ENCODE peak calls at places on chromosome 19, in six cellular contexts. X is left ventricle myocardium inferior, J is uterus, O is astrocyte of the spinal cord, K is cardiac muscle cell, Q is dorsolateral prefrontal cortex. H is an unnamed sample.

GRCh38 chr19:35085947-35086346 is 29.7 kb upstream of the FXYD3 start:
- DNase-seq in X (no peak), K (no peak), Q (no peak), J (no peak), O (no peak), H (no peak)

GRCh38 chr19:13604902-13605586 is 98.8 kb upstream of the CACNA1A start:
- DNase-seq in K (no peak), J (no peak), X (no peak), O (no peak), Q (no peak), H (no peak)

GRCh38 chr19:1046836-1047695 is 7.2 kb downstream of the ABCA7 start:
- DNase-seq in K (no peak), Q (no peak), X (no peak), J (no peak), O (no peak), H (no peak)

GRCh38 chr19:39508629-39509028 is 6.3 kb upstream of the SELENOV start:
- DNase-seq in X (no peak), O (no peak), K (no peak), J (no peak), Q (no peak), H (no peak)

GRCh38 chr19:45716314-45717130 is 14.2 kb downstream of the FBXO46 start:
- DNase-seq in Q (no peak), K (peak; percentile 18), J (no peak), O (peak; percentile 35), X (no peak), H (peak; percentile 46)

GRCh38 chr19:30011051-30011578 is 69.1 kb downstream of the URI1 start:
- DNase-seq in O (no peak), J (no peak), K (no peak), Q (no peak), X (no peak), H (peak; percentile 14)

GRCh38 chr19:1847684-1848398 is 442 bp downstream of the REXO1 start:
- DNase-seq in K (peak; percentile 73), X (no peak), J (no peak), O (peak; percentile 39), Q (no peak), H (peak; percentile 73)

GRCh38 chr19:2046046-2046907 is 4.8 kb downstream of the MKNK2 start:
- DNase-seq in J (no peak), O (no peak), K (no peak), Q (no peak), X (no peak), H (no peak)

GRCh38 chr19:33426621-33427475 is 53.3 kb downstream of the CEBPG start:
- DNase-seq in O (no peak), J (no peak), Q (peak; percentile 63), K (peak; percentile 18), X (no peak), H (no peak)

GRCh38 chr19:37009871-37010270 is 68.4 kb upstream of the ZNF420 start:
- DNase-seq in X (no peak), K (no peak), J (no peak), O (no peak), Q (no peak), H (no peak)

GRCh38 chr19:37012093-37012745 is 66.0 kb upstream of the ZNF420 start:
- DNase-seq in J (no peak), X (no peak), Q (no peak), K (no peak), O (no peak), H (no peak)

DNA sequence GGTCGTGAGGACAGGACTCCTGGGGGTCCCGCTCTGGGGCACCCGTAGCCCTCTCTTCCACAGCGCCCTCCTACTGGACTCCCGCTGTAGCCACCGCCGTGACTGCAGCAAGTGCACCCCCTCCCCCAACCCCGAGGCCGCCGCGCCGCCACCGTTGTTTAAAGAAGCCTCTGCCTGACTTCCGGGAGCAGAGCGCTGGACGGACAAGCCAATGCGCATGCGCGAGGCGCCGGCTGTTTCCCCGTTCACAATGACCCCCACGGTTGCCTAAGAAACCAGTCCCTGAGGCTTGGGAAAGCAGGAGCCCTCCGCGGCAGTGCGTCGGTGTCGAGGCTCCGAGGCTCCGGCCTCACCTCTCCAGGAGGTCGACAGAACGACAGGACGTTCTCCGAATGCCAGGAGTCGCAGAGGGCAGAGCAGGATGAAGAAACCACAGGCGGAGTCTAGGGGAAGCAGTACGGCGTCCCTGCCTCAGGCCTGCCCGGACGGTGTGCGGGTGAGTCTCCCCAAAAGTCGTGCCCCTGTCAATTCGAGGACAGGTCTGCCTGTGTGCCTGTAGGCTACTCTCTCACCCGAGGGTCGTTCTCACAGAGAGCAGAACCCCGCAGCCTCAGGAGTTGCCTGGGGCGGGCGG is 70.5 kb upstream of the ZNF420 start:
- DNase-seq in O (peak; percentile 62), J (no peak), K (no peak), Q (no peak), X (peak; percentile 80), H (peak; percentile 64)
- H3K4me3 ChIP-seq in O (peak overlapping the region; percentile 29), J (peak overlapping the region; percentile 16), K (no peak overlapping the region), Q (peak overlapping the region; percentile 50), X (peak overlapping the region; percentile 77), H (peak overlapping the region; percentile 53)

GRCh38 chr19:28981994-28982393 is 231.0 kb downstream of the UQCRFS1 start:
- DNase-seq in K (no peak), J (no peak), O (no peak), X (no peak), Q (no peak), H (no peak)

GRCh38 chr19:28977826-28978225 is 235.1 kb downstream of the UQCRFS1 start:
- DNase-seq in K (no peak), O (no peak), Q (no peak), X (no peak), J (no peak), H (no peak)

GRCh38 chr19:28985201-28985600 is 227.8 kb downstream of the UQCRFS1 start:
- DNase-seq in O (no peak), X (no peak), Q (no peak), J (no peak), K (no peak), H (no peak)

GRCh38 chr19:28984315-28984714 is 228.6 kb downstream of the UQCRFS1 start:
- DNase-seq in J (no peak), O (no peak), Q (no peak), X (no peak), K (no peak), H (no peak)

DNA sequence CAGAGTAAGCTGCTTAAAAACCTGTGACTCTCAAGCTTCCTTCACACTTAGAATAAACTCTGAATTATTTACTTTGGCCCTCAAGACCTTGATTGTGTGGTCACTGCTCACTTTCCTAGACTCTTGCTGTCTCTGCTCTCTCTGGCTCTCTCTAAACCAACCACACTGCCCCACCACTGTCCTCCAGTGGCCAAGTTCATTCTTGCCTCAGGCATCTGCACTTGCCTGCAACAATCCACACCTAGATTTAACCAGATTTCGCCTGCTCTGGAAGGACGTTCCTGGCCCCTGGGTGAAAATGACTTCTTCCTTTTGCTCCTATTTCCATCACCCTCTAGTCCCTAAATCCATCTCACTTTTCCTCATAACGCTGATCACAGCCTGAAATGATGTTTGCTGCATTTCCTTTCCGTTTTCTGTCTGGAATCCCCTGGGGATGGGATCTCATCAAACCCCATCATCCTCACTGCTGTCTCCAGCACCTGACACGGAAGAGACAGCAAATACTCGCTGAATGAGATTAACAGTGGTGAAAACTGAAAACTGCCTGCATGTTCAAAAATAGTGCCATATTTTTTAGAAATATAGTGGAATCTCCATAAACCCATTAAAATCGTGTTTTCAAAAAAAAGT is 232.6 kb downstream of the UQCRFS1 start:
- DNase-seq in J (no peak), O (no peak), X (no peak), Q (no peak), K (peak; percentile 28), H (peak; percentile 63)
- TF ChIP-seq CTCF in J (no peak), O (no peak), X (peak; percentile 64), Q (no peak), K (peak; percentile 48), H (peak; percentile 74)

GRCh38 chr19:44182145-44182544 is 17.2 kb downstream of the ZNF226 start:
- DNase-seq in J (no peak), O (no peak), Q (no peak), K (no peak), X (no peak), H (no peak)

GRCh38 chr19:44180968-44181367 is 16.1 kb downstream of the ZNF226 start:
- DNase-seq in X (no peak), Q (no peak), K (no peak), J (no peak), O (no peak), H (no peak)

DNA sequence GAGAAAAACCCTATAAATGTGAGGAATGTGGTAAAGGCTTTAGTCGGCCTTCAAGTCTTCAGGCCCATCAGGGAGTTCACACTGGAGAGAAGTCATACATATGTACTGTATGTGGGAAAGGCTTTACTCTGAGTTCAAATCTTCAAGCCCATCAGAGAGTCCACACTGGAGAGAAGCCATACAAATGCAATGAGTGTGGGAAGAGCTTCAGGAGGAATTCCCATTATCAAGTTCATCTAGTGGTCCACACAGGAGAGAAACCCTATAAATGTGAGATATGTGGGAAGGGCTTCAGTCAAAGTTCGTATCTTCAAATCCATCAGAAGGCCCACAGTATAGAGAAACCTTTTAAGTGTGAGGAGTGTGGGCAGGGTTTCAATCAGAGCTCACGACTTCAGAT is 11.7 kb downstream of the ZNF226 start:
- DNase-seq in O (no peak), Q (no peak), X (no peak), J (no peak), K (no peak), H (peak; percentile 18)
- H3K4me3 ChIP-seq in O (no peak overlapping the region), Q (no peak overlapping the region), X (no peak overlapping the region), J (no peak overlapping the region), K (no peak overlapping the region), H (no peak overlapping the region)

GRCh38 chr19:5814123-5814839 is 9.4 kb downstream of the NRTN start:
- DNase-seq in J (no peak), Q (no peak), O (no peak), X (no peak), K (no peak), H (no peak)
- TF ChIP-seq CTCF in J (no peak), Q (no peak), O (no peak), X (no peak), K (no peak), H (no peak)